ENCODE peak calls at places on chromosomes 2 and 18, in four cellular contexts. One of them, this sample, is unnamed.

GRCh38 chr2:88220733-88221132 is 50.6 kb downstream of the THNSL2 start:
- DNase-seq in NCI-H2171 treated with DMSO at 0.1 percent for 48 hours: peak; percentile 80
- DNase-seq in GM10248: no peak
- DNase-seq in stimulated activated CD4-positive, alpha-beta T cell treated with anti-CD3 and anti-CD28 coated beads, Interleukin-12 subunit alpha, Interleukin-12 subunit beta, amount 100 ng/mL, for 24 hours: no peak
- DNase-seq in this sample: no peak

GRCh38 chr2:10321590-10321989 is 18.9 kb downstream of the HPCAL1 start:
- DNase-seq in NCI-H2171 treated with DMSO at 0.1 percent for 48 hours: no peak
- DNase-seq in GM10248: no peak
- DNase-seq in stimulated activated CD4-positive, alpha-beta T cell treated with anti-CD3 and anti-CD28 coated beads, Interleukin-12 subunit alpha, Interleukin-12 subunit beta, amount 100 ng/mL, for 24 hours: no peak
- DNase-seq in this sample: no peak

GRCh38 chr2:182864949-182865348 is 1.5 kb downstream of the FRZB start:
- DNase-seq in NCI-H2171 treated with DMSO at 0.1 percent for 48 hours: no peak
- DNase-seq in GM10248: no peak
- DNase-seq in stimulated activated CD4-positive, alpha-beta T cell treated with anti-CD3 and anti-CD28 coated beads, Interleukin-12 subunit alpha, Interleukin-12 subunit beta, amount 100 ng/mL, for 24 hours: no peak
- DNase-seq in this sample: no peak

GRCh38 chr18:36211612-36212065 is 24.3 kb downstream of the MOCOS start:
- DNase-seq in NCI-H2171 treated with DMSO at 0.1 percent for 48 hours: no peak
- DNase-seq in GM10248: no peak
- DNase-seq in stimulated activated CD4-positive, alpha-beta T cell treated with anti-CD3 and anti-CD28 coated beads, Interleukin-12 subunit alpha, Interleukin-12 subunit beta, amount 100 ng/mL, for 24 hours: no peak
- DNase-seq in this sample: no peak

GRCh38 chr2:242011516-242011915 is 142.0 kb downstream of the RTP5 start:
- DNase-seq in NCI-H2171 treated with DMSO at 0.1 percent for 48 hours: peak; percentile 6
- DNase-seq in GM10248: no peak
- DNase-seq in stimulated activated CD4-positive, alpha-beta T cell treated with anti-CD3 and anti-CD28 coated beads, Interleukin-12 subunit alpha, Interleukin-12 subunit beta, amount 100 ng/mL, for 24 hours: no peak
- DNase-seq in this sample: no peak

GRCh38 chr2:112777036-112777435 is 7.3 kb downstream of the IL1A start:
- DNase-seq in NCI-H2171 treated with DMSO at 0.1 percent for 48 hours: no peak
- DNase-seq in GM10248: no peak
- DNase-seq in stimulated activated CD4-positive, alpha-beta T cell treated with anti-CD3 and anti-CD28 coated beads, Interleukin-12 subunit alpha, Interleukin-12 subunit beta, amount 100 ng/mL, for 24 hours: no peak
- DNase-seq in this sample: no peak

GRCh38 chr2:6492573-6492972 is 373.1 kb downstream of the CMPK2 start:
- DNase-seq in NCI-H2171 treated with DMSO at 0.1 percent for 48 hours: peak; percentile 75
- DNase-seq in GM10248: no peak
- DNase-seq in stimulated activated CD4-positive, alpha-beta T cell treated with anti-CD3 and anti-CD28 coated beads, Interleukin-12 subunit alpha, Interleukin-12 subunit beta, amount 100 ng/mL, for 24 hours: no peak
- DNase-seq in this sample: peak; percentile 5

GRCh38 chr2:196592331-196592911 is 47.1 kb upstream of the CCDC150 start:
- DNase-seq in NCI-H2171 treated with DMSO at 0.1 percent for 48 hours: peak; percentile 80
- DNase-seq in GM10248: no peak
- DNase-seq in stimulated activated CD4-positive, alpha-beta T cell treated with anti-CD3 and anti-CD28 coated beads, Interleukin-12 subunit alpha, Interleukin-12 subunit beta, amount 100 ng/mL, for 24 hours: no peak
- DNase-seq in this sample: peak; percentile 40

GRCh38 chr2:36366491-36367120 is 11.0 kb downstream of the CRIM1 start:
- DNase-seq in NCI-H2171 treated with DMSO at 0.1 percent for 48 hours: no peak
- DNase-seq in GM10248: no peak
- DNase-seq in stimulated activated CD4-positive, alpha-beta T cell treated with anti-CD3 and anti-CD28 coated beads, Interleukin-12 subunit alpha, Interleukin-12 subunit beta, amount 100 ng/mL, for 24 hours: no peak
- DNase-seq in this sample: peak; percentile 43

GRCh38 chr2:227238242-227239237 is 74.1 kb downstream of the COL4A3 start:
- DNase-seq in NCI-H2171 treated with DMSO at 0.1 percent for 48 hours: peak; percentile 3
- DNase-seq in GM10248: peak; percentile 50
- DNase-seq in stimulated activated CD4-positive, alpha-beta T cell treated with anti-CD3 and anti-CD28 coated beads, Interleukin-12 subunit alpha, Interleukin-12 subunit beta, amount 100 ng/mL, for 24 hours: peak; percentile 48
- DNase-seq in this sample: peak; percentile 73

GRCh38 chr2:8674420-8675009 is 7.3 kb upstream of the ID2 start:
- DNase-seq in NCI-H2171 treated with DMSO at 0.1 percent for 48 hours: no peak
- DNase-seq in GM10248: no peak
- DNase-seq in stimulated activated CD4-positive, alpha-beta T cell treated with anti-CD3 and anti-CD28 coated beads, Interleukin-12 subunit alpha, Interleukin-12 subunit beta, amount 100 ng/mL, for 24 hours: no peak
- DNase-seq in this sample: no peak

GRCh38 chr2:113069676-113070605 is 2.2 kb downstream of the IL1F10 start:
- DNase-seq in NCI-H2171 treated with DMSO at 0.1 percent for 48 hours: no peak
- DNase-seq in GM10248: no peak
- DNase-seq in stimulated activated CD4-positive, alpha-beta T cell treated with anti-CD3 and anti-CD28 coated beads, Interleukin-12 subunit alpha, Interleukin-12 subunit beta, amount 100 ng/mL, for 24 hours: no peak
- DNase-seq in this sample: no peak

GRCh38 chr2:20649586-20650375 is 1.1 kb downstream of the HS1BP3 start:
- DNase-seq in NCI-H2171 treated with DMSO at 0.1 percent for 48 hours: no peak
- DNase-seq in GM10248: no peak
- DNase-seq in stimulated activated CD4-positive, alpha-beta T cell treated with anti-CD3 and anti-CD28 coated beads, Interleukin-12 subunit alpha, Interleukin-12 subunit beta, amount 100 ng/mL, for 24 hours: no peak
- DNase-seq in this sample: no peak

GRCh38 chr18:1475867-1476266 is 571.2 kb downstream of the ADCYAP1 start:
- DNase-seq in NCI-H2171 treated with DMSO at 0.1 percent for 48 hours: no peak
- DNase-seq in GM10248: no peak
- DNase-seq in stimulated activated CD4-positive, alpha-beta T cell treated with anti-CD3 and anti-CD28 coated beads, Interleukin-12 subunit alpha, Interleukin-12 subunit beta, amount 100 ng/mL, for 24 hours: no peak
- DNase-seq in this sample: no peak

GRCh38 chr2:185255566-185255965 is 483.0 kb upstream of the FSIP2 start:
- DNase-seq in NCI-H2171 treated with DMSO at 0.1 percent for 48 hours: no peak
- DNase-seq in GM10248: no peak
- DNase-seq in stimulated activated CD4-positive, alpha-beta T cell treated with anti-CD3 and anti-CD28 coated beads, Interleukin-12 subunit alpha, Interleukin-12 subunit beta, amount 100 ng/mL, for 24 hours: no peak
- DNase-seq in this sample: peak; percentile 11

GRCh38 chr18:45687617-45688016 is 36.4 kb upstream of the SLC14A1 start:
- DNase-seq in NCI-H2171 treated with DMSO at 0.1 percent for 48 hours: peak; percentile 73
- DNase-seq in GM10248: peak; percentile 38
- DNase-seq in stimulated activated CD4-positive, alpha-beta T cell treated with anti-CD3 and anti-CD28 coated beads, Interleukin-12 subunit alpha, Interleukin-12 subunit beta, amount 100 ng/mL, for 24 hours: no peak
- DNase-seq in this sample: no peak

GRCh38 chr2:7508220-7508943 is 591.2 kb downstream of the RNF144A start:
- DNase-seq in NCI-H2171 treated with DMSO at 0.1 percent for 48 hours: peak; percentile 77
- DNase-seq in GM10248: no peak
- DNase-seq in stimulated activated CD4-positive, alpha-beta T cell treated with anti-CD3 and anti-CD28 coated beads, Interleukin-12 subunit alpha, Interleukin-12 subunit beta, amount 100 ng/mL, for 24 hours: no peak
- DNase-seq in this sample: no peak

GRCh38 chr18:13375302-13376255 is 157.0 kb downstream of the LDLRAD4 start:
- DNase-seq in NCI-H2171 treated with DMSO at 0.1 percent for 48 hours: no peak
- DNase-seq in GM10248: peak; percentile 84
- DNase-seq in stimulated activated CD4-positive, alpha-beta T cell treated with anti-CD3 and anti-CD28 coated beads, Interleukin-12 subunit alpha, Interleukin-12 subunit beta, amount 100 ng/mL, for 24 hours: peak; percentile 69
- DNase-seq in this sample: peak; percentile 78

GRCh38 chr2:235156055-235156454 is 204.2 kb downstream of the SH3BP4 start:
- DNase-seq in NCI-H2171 treated with DMSO at 0.1 percent for 48 hours: no peak
- DNase-seq in GM10248: no peak
- DNase-seq in stimulated activated CD4-positive, alpha-beta T cell treated with anti-CD3 and anti-CD28 coated beads, Interleukin-12 subunit alpha, Interleukin-12 subunit beta, amount 100 ng/mL, for 24 hours: no peak
- DNase-seq in this sample: no peak

GRCh38 chr2:24611626-24612025 is 120.6 kb downstream of the NCOA1 start:
- DNase-seq in NCI-H2171 treated with DMSO at 0.1 percent for 48 hours: no peak
- DNase-seq in GM10248: no peak
- DNase-seq in stimulated activated CD4-positive, alpha-beta T cell treated with anti-CD3 and anti-CD28 coated beads, Interleukin-12 subunit alpha, Interleukin-12 subunit beta, amount 100 ng/mL, for 24 hours: no peak
- DNase-seq in this sample: no peak

GRCh38 chr2:112174383-112174782 is 36.2 kb downstream of the FBLN7 start:
- DNase-seq in NCI-H2171 treated with DMSO at 0.1 percent for 48 hours: no peak
- DNase-seq in GM10248: no peak
- DNase-seq in stimulated activated CD4-positive, alpha-beta T cell treated with anti-CD3 and anti-CD28 coated beads, Interleukin-12 subunit alpha, Interleukin-12 subunit beta, amount 100 ng/mL, for 24 hours: no peak
- DNase-seq in this sample: no peak

GRCh38 chr18:5868218-5868904 is 27.0 kb downstream of the TMEM200C start:
- DNase-seq in NCI-H2171 treated with DMSO at 0.1 percent for 48 hours: peak; percentile 77
- DNase-seq in GM10248: peak; percentile 45
- DNase-seq in stimulated activated CD4-positive, alpha-beta T cell treated with anti-CD3 and anti-CD28 coated beads, Interleukin-12 subunit alpha, Interleukin-12 subunit beta, amount 100 ng/mL, for 24 hours: peak; percentile 11
- DNase-seq in this sample: peak; percentile 42

GRCh38 chr2:143802871-143803650 is 673.8 kb downstream of the ARHGAP15 start:
- DNase-seq in NCI-H2171 treated with DMSO at 0.1 percent for 48 hours: no peak
- DNase-seq in GM10248: peak; percentile 55
- DNase-seq in stimulated activated CD4-positive, alpha-beta T cell treated with anti-CD3 and anti-CD28 coated beads, Interleukin-12 subunit alpha, Interleukin-12 subunit beta, amount 100 ng/mL, for 24 hours: no peak
- DNase-seq in this sample: no peak

GRCh38 chr2:161238559-161239415 is 69.4 kb upstream of the PSMD14 start:
- DNase-seq in NCI-H2171 treated with DMSO at 0.1 percent for 48 hours: peak; percentile 85
- DNase-seq in GM10248: peak; percentile 46
- DNase-seq in stimulated activated CD4-positive, alpha-beta T cell treated with anti-CD3 and anti-CD28 coated beads, Interleukin-12 subunit alpha, Interleukin-12 subunit beta, amount 100 ng/mL, for 24 hours: peak; percentile 45
- DNase-seq in this sample: peak; percentile 40

GRCh38 chr18:62832282-62832681 is 116.9 kb downstream of the PHLPP1 start:
- DNase-seq in NCI-H2171 treated with DMSO at 0.1 percent for 48 hours: no peak
- DNase-seq in GM10248: peak; percentile 18
- DNase-seq in stimulated activated CD4-positive, alpha-beta T cell treated with anti-CD3 and anti-CD28 coated beads, Interleukin-12 subunit alpha, Interleukin-12 subunit beta, amount 100 ng/mL, for 24 hours: no peak
- DNase-seq in this sample: no peak

GRCh38 chr2:20294231-20294630 is 56.4 kb downstream of the PUM2 start:
- DNase-seq in NCI-H2171 treated with DMSO at 0.1 percent for 48 hours: no peak
- DNase-seq in GM10248: no peak
- DNase-seq in stimulated activated CD4-positive, alpha-beta T cell treated with anti-CD3 and anti-CD28 coated beads, Interleukin-12 subunit alpha, Interleukin-12 subunit beta, amount 100 ng/mL, for 24 hours: no peak
- DNase-seq in this sample: no peak

GRCh38 chr2:48209214-48209885 is 303.1 kb upstream of the FBXO11 start:
- DNase-seq in NCI-H2171 treated with DMSO at 0.1 percent for 48 hours: peak; percentile 18
- DNase-seq in GM10248: no peak
- DNase-seq in stimulated activated CD4-positive, alpha-beta T cell treated with anti-CD3 and anti-CD28 coated beads, Interleukin-12 subunit alpha, Interleukin-12 subunit beta, amount 100 ng/mL, for 24 hours: no peak
- DNase-seq in this sample: peak; percentile 77